ENCODE peak calls at places on chromosomes 11 and 22, in ten cellular contexts. One of them, this sample, is unnamed. For H3K4me1 and H3K27me3, the result is how much of the 10 kb centered on the place peaks cover.

GRCh38 chr11:120810251-120810650 is 213.7 kb upstream of the TBCEL start:
- DNase-seq in transverse colon: no peak
- DNase-seq in heart right ventricle: no peak
- DNase-seq in neural progenitor cell: no peak
- DNase-seq in gastrocnemius medialis: no peak
- DNase-seq in Panc1: no peak
- DNase-seq in PC-9: no peak
- DNase-seq in fibroblast of lung: peak
- DNase-seq in CD8-positive, alpha-beta T cell: no peak
- DNase-seq in upper lobe of right lung: no peak
- DNase-seq in this sample: no peak

GRCh38 chr22:41175546-41175945 is 29.6 kb upstream of the L3MBTL2 start:
- DNase-seq in upper lobe of right lung: no peak
- DNase-seq in heart right ventricle: no peak
- DNase-seq in CD8-positive, alpha-beta T cell: no peak
- DNase-seq in transverse colon: no peak
- DNase-seq in neural progenitor cell: no peak
- DNase-seq in Panc1: no peak
- DNase-seq in fibroblast of lung: no peak
- DNase-seq in gastrocnemius medialis: no peak
- DNase-seq in PC-9: no peak
- DNase-seq in this sample: no peak

GRCh38 chr11:111814567-111814966 is 48.4 kb upstream of the PPP2R1B start:
- DNase-seq in CD8-positive, alpha-beta T cell: no peak
- DNase-seq in gastrocnemius medialis: no peak
- DNase-seq in transverse colon: no peak
- DNase-seq in fibroblast of lung: peak
- DNase-seq in heart right ventricle: no peak
- DNase-seq in upper lobe of right lung: no peak
- DNase-seq in Panc1: no peak
- DNase-seq in PC-9: no peak
- DNase-seq in neural progenitor cell: no peak
- DNase-seq in this sample: no peak

GRCh38 chr11:110984147-110984546 is 261.4 kb upstream of the POU2AF2 start:
- DNase-seq in gastrocnemius medialis: no peak
- DNase-seq in CD8-positive, alpha-beta T cell: no peak
- DNase-seq in fibroblast of lung: peak
- DNase-seq in upper lobe of right lung: no peak
- DNase-seq in neural progenitor cell: no peak
- DNase-seq in PC-9: peak
- DNase-seq in heart right ventricle: no peak
- DNase-seq in Panc1: no peak
- DNase-seq in transverse colon: no peak
- DNase-seq in this sample: no peak

GRCh38 chr11:48107188-48107704 is 109.4 kb upstream of the OR4B1 start:
- DNase-seq in upper lobe of right lung: no peak
- DNase-seq in heart right ventricle: no peak
- DNase-seq in fibroblast of lung: peak
- DNase-seq in CD8-positive, alpha-beta T cell: peak
- DNase-seq in PC-9: peak
- DNase-seq in gastrocnemius medialis: no peak
- DNase-seq in transverse colon: peak
- DNase-seq in neural progenitor cell: no peak
- DNase-seq in Panc1: no peak
- DNase-seq in this sample: no peak

GRCh38 chr22:30591191-30591587 is 521 bp downstream of the PES1 start:
- DNase-seq in fibroblast of lung: peak
- DNase-seq in CD8-positive, alpha-beta T cell: no peak
- DNase-seq in upper lobe of right lung: no peak
- DNase-seq in Panc1: no peak
- DNase-seq in neural progenitor cell: no peak
- DNase-seq in gastrocnemius medialis: no peak
- DNase-seq in PC-9: no peak
- DNase-seq in transverse colon: no peak
- DNase-seq in heart right ventricle: no peak
- DNase-seq in this sample: no peak

GRCh38 chr22:48138855-48139254 is 1376.4 kb downstream of the TBC1D22A start:
- DNase-seq in upper lobe of right lung: no peak
- DNase-seq in transverse colon: no peak
- DNase-seq in gastrocnemius medialis: no peak
- DNase-seq in PC-9: no peak
- DNase-seq in heart right ventricle: no peak
- DNase-seq in fibroblast of lung: no peak
- DNase-seq in Panc1: no peak
- DNase-seq in CD8-positive, alpha-beta T cell: no peak
- DNase-seq in neural progenitor cell: no peak
- DNase-seq in this sample: no peak

GRCh38 chr11:11382858-11383532 is 29.9 kb upstream of the CSNK2A3 start:
- DNase-seq in Panc1: no peak
- DNase-seq in upper lobe of right lung: no peak
- DNase-seq in heart right ventricle: no peak
- DNase-seq in gastrocnemius medialis: no peak
- DNase-seq in CD8-positive, alpha-beta T cell: no peak
- DNase-seq in transverse colon: no peak
- DNase-seq in fibroblast of lung: no peak
- DNase-seq in neural progenitor cell: peak
- DNase-seq in PC-9: no peak
- DNase-seq in this sample: no peak

GRCh38 chr22:42717197-42717967 is 3.3 kb downstream of the A4GALT start:
- DNase-seq in gastrocnemius medialis: no peak
- DNase-seq in transverse colon: no peak
- DNase-seq in fibroblast of lung: no peak
- DNase-seq in Panc1: no peak
- DNase-seq in PC-9: no peak
- DNase-seq in heart right ventricle: no peak
- DNase-seq in upper lobe of right lung: no peak
- DNase-seq in CD8-positive, alpha-beta T cell: no peak
- DNase-seq in neural progenitor cell: no peak
- DNase-seq in this sample: no peak

GRCh38 chr11:126544311-126545056 is 189.0 kb downstream of the ST3GAL4 start:
- DNase-seq in PC-9: no peak
- DNase-seq in heart right ventricle: no peak
- DNase-seq in CD8-positive, alpha-beta T cell: no peak
- DNase-seq in gastrocnemius medialis: no peak
- DNase-seq in upper lobe of right lung: no peak
- DNase-seq in Panc1: no peak
- DNase-seq in neural progenitor cell: peak
- DNase-seq in fibroblast of lung: peak
- DNase-seq in transverse colon: peak
- DNase-seq in this sample: no peak

GRCh38 chr22:32958021-32958420 is 100.2 kb downstream of the SYN3 start:
- DNase-seq in fibroblast of lung: no peak
- DNase-seq in CD8-positive, alpha-beta T cell: no peak
- DNase-seq in PC-9: no peak
- DNase-seq in gastrocnemius medialis: no peak
- DNase-seq in neural progenitor cell: peak
- DNase-seq in heart right ventricle: no peak
- DNase-seq in Panc1: no peak
- DNase-seq in transverse colon: no peak
- DNase-seq in upper lobe of right lung: no peak
- DNase-seq in this sample: no peak

DNA sequence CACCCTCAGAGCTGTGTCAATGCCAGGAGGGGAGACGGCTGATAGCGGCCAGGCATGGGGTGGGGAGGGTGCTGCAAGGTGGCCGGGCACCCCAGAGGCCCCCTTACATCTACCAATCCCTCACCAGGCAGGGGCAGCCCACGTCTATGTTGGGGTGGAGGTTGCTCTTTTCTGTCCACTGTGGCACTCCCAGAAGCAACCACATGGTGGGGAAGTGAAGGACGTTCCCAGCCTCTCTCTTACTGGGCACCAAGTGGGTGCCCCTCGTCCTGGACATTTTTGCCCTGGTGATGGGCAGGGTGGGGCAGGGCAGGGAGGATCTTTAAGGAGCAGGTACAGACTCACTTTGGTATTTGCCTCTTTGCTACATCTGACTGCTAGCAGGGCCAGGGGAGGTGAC is 47.5 kb downstream of the NECTIN1 start:
- DNase-seq in Panc1: no peak
- DNase-seq in heart right ventricle: no peak
- DNase-seq in upper lobe of right lung: no peak
- DNase-seq in gastrocnemius medialis: no peak
- DNase-seq in neural progenitor cell: no peak
- DNase-seq in fibroblast of lung: no peak
- DNase-seq in transverse colon: no peak
- DNase-seq in PC-9: no peak
- DNase-seq in CD8-positive, alpha-beta T cell: no peak
- DNase-seq in this sample: no peak
- H3K4me1 ChIP-seq in Panc1: under half
- H3K4me1 ChIP-seq in heart right ventricle: under half
- H3K4me1 ChIP-seq in upper lobe of right lung: under half
- H3K4me1 ChIP-seq in gastrocnemius medialis: under half
- H3K4me1 ChIP-seq in neural progenitor cell: under half
- H3K4me1 ChIP-seq in fibroblast of lung: under half
- H3K4me1 ChIP-seq in transverse colon: under half
- H3K4me1 ChIP-seq in PC-9: half or more
- H3K4me1 ChIP-seq in CD8-positive, alpha-beta T cell: under half
- H3K4me1 ChIP-seq in this sample: under half

DNA sequence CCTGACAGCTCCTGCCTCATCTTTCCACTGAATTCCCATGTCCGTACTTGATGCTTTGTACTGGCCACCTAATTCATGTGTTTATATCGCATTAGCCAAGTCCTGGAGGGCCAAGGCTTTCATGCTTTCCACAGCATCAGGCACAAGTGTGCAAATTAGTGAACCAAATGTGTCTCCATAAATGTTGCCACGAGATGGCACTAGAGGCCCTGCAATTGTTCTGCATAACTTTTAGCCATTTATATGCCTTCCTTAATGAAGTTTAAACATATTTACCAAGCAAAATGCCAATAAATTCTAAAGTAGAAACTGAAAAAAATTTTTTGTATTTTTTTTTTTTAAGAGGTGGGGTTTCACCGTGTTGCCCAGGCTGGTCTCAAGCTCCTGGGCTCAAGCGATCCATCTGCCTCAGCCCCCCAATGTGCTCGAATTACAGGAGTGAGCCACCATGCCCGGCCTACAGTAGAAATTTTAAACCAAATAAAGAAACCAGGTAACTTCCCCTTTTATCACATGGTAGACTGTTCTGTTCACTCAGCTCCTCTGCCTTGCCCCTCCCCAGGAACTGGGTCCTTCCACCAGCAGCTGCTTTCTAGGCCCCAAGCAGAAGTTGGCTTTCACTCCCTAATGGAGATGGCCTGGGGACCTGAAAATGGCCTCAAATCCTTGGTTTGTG is 20.8 kb upstream of the IL18BP start:
- DNase-seq in CD8-positive, alpha-beta T cell: peak
- DNase-seq in PC-9: peak
- DNase-seq in Panc1: peak
- DNase-seq in upper lobe of right lung: no peak
- DNase-seq in gastrocnemius medialis: no peak
- DNase-seq in fibroblast of lung: peak
- DNase-seq in neural progenitor cell: peak
- DNase-seq in heart right ventricle: no peak
- DNase-seq in transverse colon: peak
- DNase-seq in this sample: no peak
- TF ChIP-seq CTCF in CD8-positive, alpha-beta T cell: peak
- TF ChIP-seq CTCF in PC-9: peak
- TF ChIP-seq CTCF in Panc1: peak
- TF ChIP-seq CTCF in upper lobe of right lung: peak
- TF ChIP-seq CTCF in gastrocnemius medialis: peak
- TF ChIP-seq CTCF in fibroblast of lung: peak
- TF ChIP-seq CTCF in neural progenitor cell: peak
- TF ChIP-seq CTCF in heart right ventricle: peak
- TF ChIP-seq CTCF in transverse colon: peak
- TF ChIP-seq CTCF in this sample: peak

GRCh38 chr22:50481440-50482106 is at the start of gene ADM2:
- DNase-seq in heart right ventricle: peak
- DNase-seq in transverse colon: peak
- DNase-seq in gastrocnemius medialis: no peak
- DNase-seq in Panc1: no peak
- DNase-seq in neural progenitor cell: peak
- DNase-seq in PC-9: no peak
- DNase-seq in CD8-positive, alpha-beta T cell: peak
- DNase-seq in fibroblast of lung: no peak
- DNase-seq in upper lobe of right lung: peak
- DNase-seq in this sample: no peak

GRCh38 chr22:50481045-50481439 is 301 bp upstream of the ADM2 start:
- DNase-seq in gastrocnemius medialis: no peak
- DNase-seq in fibroblast of lung: no peak
- DNase-seq in transverse colon: no peak
- DNase-seq in Panc1: no peak
- DNase-seq in heart right ventricle: no peak
- DNase-seq in neural progenitor cell: peak
- DNase-seq in upper lobe of right lung: no peak
- DNase-seq in CD8-positive, alpha-beta T cell: no peak
- DNase-seq in PC-9: no peak
- DNase-seq in this sample: no peak

GRCh38 chr22:50477923-50478322 is 3.1 kb upstream of the SBF1 start:
- DNase-seq in transverse colon: no peak
- DNase-seq in neural progenitor cell: no peak
- DNase-seq in fibroblast of lung: no peak
- DNase-seq in upper lobe of right lung: no peak
- DNase-seq in Panc1: no peak
- DNase-seq in CD8-positive, alpha-beta T cell: no peak
- DNase-seq in PC-9: no peak
- DNase-seq in gastrocnemius medialis: no peak
- DNase-seq in heart right ventricle: no peak
- DNase-seq in this sample: no peak

GRCh38 chr22:50482107-50483074 is 1.0 kb downstream of the ADM2 start:
- DNase-seq in fibroblast of lung: no peak
- DNase-seq in transverse colon: no peak
- DNase-seq in neural progenitor cell: no peak
- DNase-seq in heart right ventricle: no peak
- DNase-seq in CD8-positive, alpha-beta T cell: no peak
- DNase-seq in upper lobe of right lung: peak
- DNase-seq in Panc1: no peak
- DNase-seq in PC-9: no peak
- DNase-seq in gastrocnemius medialis: no peak
- DNase-seq in this sample: no peak

GRCh38 chr22:50479686-50480085 is 1.7 kb upstream of the ADM2 start:
- DNase-seq in CD8-positive, alpha-beta T cell: no peak
- DNase-seq in Panc1: no peak
- DNase-seq in PC-9: no peak
- DNase-seq in gastrocnemius medialis: no peak
- DNase-seq in transverse colon: no peak
- DNase-seq in heart right ventricle: no peak
- DNase-seq in upper lobe of right lung: no peak
- DNase-seq in fibroblast of lung: no peak
- DNase-seq in neural progenitor cell: no peak
- DNase-seq in this sample: no peak
- H3K27me3 ChIP-seq in CD8-positive, alpha-beta T cell: under half
- H3K27me3 ChIP-seq in Panc1: under half
- H3K27me3 ChIP-seq in PC-9: under half
- H3K27me3 ChIP-seq in gastrocnemius medialis: under half
- H3K27me3 ChIP-seq in transverse colon: under half
- H3K27me3 ChIP-seq in heart right ventricle: half or more
- H3K27me3 ChIP-seq in upper lobe of right lung: under half
- H3K27me3 ChIP-seq in fibroblast of lung: under half
- H3K27me3 ChIP-seq in neural progenitor cell: under half
- H3K27me3 ChIP-seq in this sample: under half

DNA sequence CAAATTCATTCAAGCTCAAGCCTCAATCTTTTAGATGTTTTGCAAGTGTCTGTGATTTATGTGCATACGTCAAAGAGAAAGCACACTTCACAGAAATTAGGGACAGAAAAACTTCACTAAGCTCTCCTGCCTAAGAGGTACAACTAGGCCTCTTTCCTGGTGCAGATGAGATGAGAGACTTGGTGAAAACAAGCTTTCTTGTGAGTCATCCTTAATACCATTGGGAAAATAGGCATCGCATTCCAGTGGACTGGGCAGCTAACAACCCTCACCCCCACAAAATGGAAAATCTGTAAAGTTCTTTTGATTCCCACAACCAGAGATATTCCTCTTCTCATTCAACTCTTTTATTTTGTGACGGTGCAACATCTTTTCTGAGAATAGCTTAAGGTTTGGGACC is 1110.4 kb upstream of the CCDC90B start:
- DNase-seq in heart right ventricle: no peak
- DNase-seq in Panc1: no peak
- DNase-seq in PC-9: no peak
- DNase-seq in fibroblast of lung: peak
- DNase-seq in transverse colon: no peak
- DNase-seq in CD8-positive, alpha-beta T cell: no peak
- DNase-seq in upper lobe of right lung: no peak
- DNase-seq in neural progenitor cell: no peak
- DNase-seq in gastrocnemius medialis: no peak
- DNase-seq in this sample: no peak
- H3K4me1 ChIP-seq in heart right ventricle: under half
- H3K4me1 ChIP-seq in Panc1: under half
- H3K4me1 ChIP-seq in PC-9: under half
- H3K4me1 ChIP-seq in fibroblast of lung: under half
- H3K4me1 ChIP-seq in transverse colon: under half
- H3K4me1 ChIP-seq in CD8-positive, alpha-beta T cell: under half
- H3K4me1 ChIP-seq in upper lobe of right lung: under half
- H3K4me1 ChIP-seq in neural progenitor cell: under half
- H3K4me1 ChIP-seq in gastrocnemius medialis: under half
- H3K4me1 ChIP-seq in this sample: under half